ENCODE peak calls at places on chromosomes 12 and 14, in five cellular contexts. V is cardiac muscle cell, O is tibial artery, K is transverse colon, B is left ventricle myocardium inferior. J is an unnamed sample. For H3K27me3, the result is how much of the 10 kb centered on the place peaks cover.

GRCh38 chr14:48398675-48399282 is 723.4 kb upstream of the MDGA2 start:
- DNase-seq in V (peak), O (no peak), B (no peak), K (no peak), J (no peak)

GRCh38 chr12:74619886-74620285 is 82.3 kb downstream of the ATXN7L3B start:
- DNase-seq in O (no peak), B (no peak), K (no peak), V (no peak), J (peak)

GRCh38 chr12:13175499-13175898 is 21.0 kb upstream of the EMP1 start:
- DNase-seq in B (no peak), K (no peak), V (no peak), O (no peak), J (no peak)

GRCh38 chr14:87705439-87705896 is 287.5 kb downstream of the GALC start:
- DNase-seq in K (no peak), O (no peak), B (no peak), V (no peak), J (no peak)

GRCh38 chr14:99513183-99513694 is 32.0 kb downstream of the CCNK start:
- DNase-seq in K (no peak), B (no peak), V (no peak), O (no peak), J (no peak)

GRCh38 chr12:6788972-6789905 is at the start of gene CD4:
- DNase-seq in O (peak), V (no peak), K (peak), B (peak), J (no peak)

GRCh38 chr14:83779266-83779665 is 1750.7 kb upstream of the FLRT2 start:
- DNase-seq in B (no peak), O (no peak), V (no peak), K (no peak), J (no peak)

GRCh38 chr12:15842106-15842505 is 40.1 kb upstream of the STRAP start:
- DNase-seq in O (no peak), V (no peak), K (no peak), B (no peak), J (no peak)

GRCh38 chr14:89899917-89900680 is 54.4 kb downstream of the EFCAB11 start:
- DNase-seq in O (no peak), K (no peak), B (no peak), V (peak), J (no peak)

GRCh38 chr14:59020382-59020781 is 168.1 kb upstream of the DAAM1 start:
- DNase-seq in K (no peak), B (no peak), O (no peak), V (peak), J (no peak)

GRCh38 chr12:116222358-116222757 is 55.1 kb downstream of the MED13L start:
- DNase-seq in B (no peak), V (no peak), K (peak), O (peak), J (peak)

GRCh38 chr14:105247026-105247425 is 1.3 kb upstream of the BTBD6 start:
- DNase-seq in K (no peak), V (no peak), O (no peak), B (no peak), J (no peak)

GRCh38 chr14:101551729-101552595 is 9.3 kb upstream of the DIO3 start:
- DNase-seq in B (no peak), O (no peak), V (no peak), K (no peak), J (no peak)

GRCh38 chr12:104710940-104711725 is 247.0 kb downstream of the SLC41A2 start:
- DNase-seq in B (no peak), V (no peak), K (no peak), O (no peak), J (no peak)

GRCh38 chr12:14238224-14238792 is 127.2 kb upstream of the ATF7IP start:
- DNase-seq in V (peak), O (no peak), B (no peak), K (no peak), J (no peak)

GRCh38 chr12:31245822-31246469 is 80.0 kb downstream of the SINHCAF start:
- DNase-seq in O (no peak), B (no peak), K (no peak), V (peak), J (no peak)

GRCh38 chr14:79246200-79246599 is 965.1 kb downstream of the DIO2 start:
- DNase-seq in V (peak), B (no peak), O (no peak), K (no peak), J (no peak)

GRCh38 chr14:21822109-21822508 is 148.5 kb upstream of the OR4E1 start:
- DNase-seq in K (no peak), V (no peak), O (no peak), B (no peak), J (no peak)

GRCh38 chr14:22630066-22630465 is 14.1 kb downstream of the OR6J1 start:
- DNase-seq in B (no peak), V (no peak), O (no peak), K (no peak), J (no peak)

GRCh38 chr12:107125833-107126232 is 32.5 kb upstream of the CRY1 start:
- DNase-seq in B (no peak), V (peak), O (no peak), K (no peak), J (no peak)

GRCh38 chr14:68782091-68782981 is 10.5 kb downstream of the ZFP36L1 start:
- DNase-seq in V (no peak), O (no peak), K (no peak), B (no peak), J (peak)

GRCh38 chr14:68784995-68785816 is 7.7 kb downstream of the ZFP36L1 start:
- DNase-seq in B (no peak), O (no peak), V (no peak), K (no peak), J (peak)

GRCh38 chr14:68783408-68784297 is 9.2 kb downstream of the ZFP36L1 start:
- DNase-seq in B (no peak), V (no peak), K (peak), O (no peak), J (peak)

GRCh38 chr14:68785817-68786490 is 6.9 kb downstream of the ZFP36L1 start:
- DNase-seq in K (peak), B (no peak), O (no peak), V (no peak), J (peak)

DNA sequence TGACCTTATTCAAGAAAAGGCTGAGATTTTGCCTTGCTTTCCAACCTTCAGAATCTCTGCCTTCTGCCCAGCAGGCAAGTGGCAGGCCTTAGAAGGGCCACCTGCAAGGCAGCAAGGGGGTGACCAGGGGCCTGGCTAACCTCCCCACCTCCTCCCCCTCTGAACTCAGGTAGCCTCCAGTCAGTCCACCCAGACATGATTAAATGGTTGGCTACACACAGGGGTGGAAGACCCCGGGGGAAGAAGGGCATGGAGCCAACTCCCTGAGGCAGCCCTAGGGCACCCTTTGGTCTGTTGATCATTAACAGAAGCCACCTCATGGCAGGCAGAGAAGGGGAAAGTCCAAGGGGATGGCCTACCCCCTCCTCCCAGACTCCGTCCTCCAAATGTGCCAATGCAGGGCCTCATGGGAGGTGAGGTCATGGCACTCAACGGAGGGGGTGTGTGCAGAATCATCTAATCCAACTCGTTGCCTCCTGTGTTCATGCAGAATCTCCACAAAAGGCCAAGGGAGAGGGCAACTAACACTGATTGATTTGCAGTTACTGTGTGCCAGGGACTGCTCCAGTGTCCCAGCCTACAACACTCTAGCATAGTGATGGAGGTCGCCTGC is 8.5 kb downstream of the ZFP36L1 start:
- DNase-seq in V (no peak), K (peak), O (no peak), B (no peak), J (peak)
- H3K27ac ChIP-seq in V (no peak), K (peak), O (peak), B (peak), J (peak)

GRCh38 chr12:125292700-125293099 is 227.5 kb downstream of the AACS start:
- DNase-seq in B (no peak), K (no peak), V (no peak), O (no peak), J (no peak)

GRCh38 chr12:125286005-125286727 is 220.9 kb downstream of the AACS start:
- DNase-seq in V (no peak), B (no peak), O (no peak), K (no peak), J (no peak)

GRCh38 chr12:125288931-125289928 is 224.0 kb downstream of the AACS start:
- DNase-seq in V (no peak), K (no peak), B (no peak), O (no peak), J (no peak)

GRCh38 chr12:125287155-125287847 is 222.1 kb downstream of the AACS start:
- DNase-seq in B (no peak), V (no peak), K (no peak), O (no peak), J (no peak)

GRCh38 chr12:125289965-125290364 is 224.7 kb downstream of the AACS start:
- DNase-seq in K (no peak), V (no peak), O (no peak), B (no peak), J (no peak)
- H3K27me3 ChIP-seq in K (under half), V (under half), O (under half), B (under half), J (under half)

DNA sequence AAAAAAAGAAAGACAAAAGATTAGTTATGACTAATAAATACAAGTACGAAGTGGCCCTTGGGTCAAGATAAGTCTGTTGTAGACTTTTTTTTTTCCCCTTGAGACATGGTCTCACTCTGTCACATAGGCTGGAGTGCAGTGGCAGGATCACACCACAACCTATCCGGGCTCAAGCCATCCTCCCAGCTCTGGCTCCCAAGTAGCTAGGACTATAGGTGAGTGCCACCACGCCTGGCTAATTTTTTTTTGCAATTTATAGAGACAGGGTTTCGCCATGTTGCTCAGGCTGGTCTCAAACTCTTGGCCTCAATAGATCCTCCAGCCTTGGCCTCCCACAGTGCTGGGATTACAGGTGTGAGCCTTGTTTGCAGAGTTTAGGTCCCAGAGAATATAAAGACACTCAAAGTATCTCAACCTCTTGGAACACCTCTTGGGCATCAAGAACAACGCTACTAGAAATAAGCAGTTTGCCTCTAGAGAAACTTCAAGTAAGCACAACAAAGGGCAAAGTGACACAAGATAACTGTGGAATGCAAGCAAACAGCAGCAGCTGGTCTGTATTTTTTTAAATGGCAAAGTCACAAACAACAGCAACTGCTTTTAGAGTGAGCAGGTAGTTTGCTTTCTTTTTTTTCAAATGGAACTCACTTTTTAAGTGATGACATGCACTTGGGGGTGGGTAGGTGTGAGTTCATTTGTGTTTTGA is 3.9 kb upstream of the MDM2 start:
- DNase-seq in V (no peak), O (no peak), B (no peak), K (no peak), J (no peak)
- H3K27ac ChIP-seq in V (peak), O (no peak), B (no peak), K (no peak), J (no peak)

GRCh38 chr12:112524676-112525425 is 106.1 kb downstream of the PTPN11 start:
- DNase-seq in O (no peak), K (no peak), B (no peak), V (no peak), J (no peak)
- H3K27me3 ChIP-seq in O (under half), K (under half), B (under half), V (under half), J (under half)

GRCh38 chr12:3148366-3149000 is 71.3 kb downstream of the TSPAN9 start:
- DNase-seq in O (no peak), V (no peak), B (peak), K (no peak), J (no peak)
- H3K27ac ChIP-seq in O (peak), V (no peak), B (peak), K (no peak), J (no peak)

GRCh38 chr12:131006036-131006735 is 52.5 kb downstream of the ADGRD1 start:
- DNase-seq in B (no peak), O (no peak), K (no peak), V (no peak), J (no peak)
- H3K27me3 ChIP-seq in B (under half), O (under half), K (under half), V (under half), J (under half)

DNA sequence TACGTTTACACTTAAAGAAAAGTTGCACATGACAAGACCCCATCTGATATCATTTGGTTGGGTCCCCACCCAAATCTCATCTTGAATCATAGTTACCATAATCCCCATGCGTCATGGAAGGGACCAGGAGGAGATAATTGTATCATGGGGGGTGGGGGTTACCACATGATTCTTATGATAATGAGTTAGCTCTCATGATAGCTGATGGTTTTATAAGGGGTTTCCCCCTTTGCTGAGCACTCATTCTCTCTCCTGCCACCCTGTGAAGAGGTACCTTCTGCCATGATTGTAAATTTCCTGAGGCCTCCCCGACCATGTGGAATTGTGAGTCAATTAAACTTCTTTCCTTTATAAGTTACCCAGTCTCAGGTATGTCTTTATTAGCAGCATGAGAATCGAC is 60.3 kb downstream of the PHLDA1 start:
- DNase-seq in V (no peak), O (no peak), K (no peak), B (no peak), J (no peak)
- H3K27ac ChIP-seq in V (no peak), O (no peak), K (no peak), B (no peak), J (no peak)

DNA sequence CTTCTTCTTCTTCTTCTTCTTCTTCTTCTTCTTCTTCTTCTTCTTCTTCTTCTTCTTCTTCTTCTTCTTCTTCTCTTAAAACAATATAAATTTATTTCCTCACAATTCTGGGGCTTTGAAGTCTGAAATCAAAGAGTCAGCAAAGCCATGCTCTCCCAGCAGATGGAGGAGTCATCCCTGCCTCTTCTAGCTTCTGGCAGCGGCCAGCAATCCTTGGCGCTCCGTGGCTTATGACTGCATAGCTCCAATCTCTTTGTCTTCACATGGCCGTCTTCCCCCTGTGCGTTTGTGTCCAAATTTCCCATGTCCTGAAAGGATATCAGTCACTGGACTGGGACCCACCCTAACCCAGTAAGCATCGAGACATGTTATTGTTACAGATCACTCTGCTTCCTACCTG is 22.9 kb downstream of the KCNA1 start:
- DNase-seq in V (no peak), B (no peak), O (no peak), K (no peak), J (no peak)
- H3K27me3 ChIP-seq in V (under half), B (half or more), O (under half), K (under half), J (under half)

DNA sequence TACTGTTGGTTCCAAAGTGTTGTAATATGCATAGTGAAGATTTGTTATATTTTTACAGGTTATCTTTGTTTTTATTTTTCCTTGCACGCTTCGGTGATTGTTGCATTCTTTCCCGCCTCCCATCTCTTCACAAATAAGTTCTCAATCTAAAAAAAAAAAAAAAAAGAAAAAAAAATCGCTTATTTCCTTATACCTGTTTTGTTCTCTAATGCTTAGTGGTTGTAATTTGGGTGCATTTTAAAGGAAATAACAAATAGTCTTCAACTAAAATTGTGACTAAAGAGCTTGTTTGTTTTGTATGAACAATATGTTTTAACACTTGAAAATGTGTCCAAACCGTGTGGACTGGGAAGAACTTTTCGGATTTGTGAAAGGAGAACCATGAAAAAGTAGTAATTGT is 1.5 kb downstream of the CAND1 start:
- DNase-seq in V (no peak), K (no peak), B (no peak), O (no peak), J (no peak)
- H3K27ac ChIP-seq in V (peak), K (peak), B (peak), O (peak), J (peak)

J was measured in stomach.